ENCODE peak calls at places on chromosomes 7 and 10, in five cellular contexts. U is Panc1; F is cardiac muscle cell; T is mesendoderm; Q is CD8-positive, alpha-beta T cell. W is an unnamed sample.

GRCh38 chr10:89202033-89202425 is 5.1 kb downstream of the CH25H start:
- DNase-seq in U (no peak), F (no peak), T (no peak), Q (no peak), W (no peak)

GRCh38 chr7:75638607-75639070 is 100.1 kb downstream of the HIP1 start:
- DNase-seq in U (no peak), F (peak; percentile 59), T (peak; percentile 78), Q (no peak), W (no peak)

GRCh38 chr7:2018786-2019692 is 213.7 kb downstream of the MAD1L1 start:
- DNase-seq in U (no peak), F (peak; percentile 52), T (peak; percentile 23), Q (no peak), W (no peak)

GRCh38 chr7:77349141-77349540 is 67.0 kb downstream of the GSAP start:
- DNase-seq in U (no peak), F (peak; percentile 60), T (peak; percentile 21), Q (no peak), W (no peak)

GRCh38 chr10:58704226-58705200 is 191.8 kb downstream of the BICC1 start:
- DNase-seq in U (no peak), F (peak; percentile 58), T (no peak), Q (no peak), W (no peak)

GRCh38 chr7:138505361-138505873 is 45.4 kb downstream of the TRIM24 start:
- DNase-seq in U (no peak), F (no peak), T (no peak), Q (no peak), W (no peak)

GRCh38 chr10:13629116-13629515 is 42.4 kb downstream of the PRPF18 start:
- DNase-seq in U (no peak), F (peak; percentile 27), T (no peak), Q (no peak), W (no peak)

GRCh38 chr7:12583181-12583580 is 12.7 kb downstream of the SCIN start:
- DNase-seq in U (no peak), F (no peak), T (no peak), Q (no peak), W (no peak)

GRCh38 chr10:28181478-28182096 is 121.3 kb downstream of the MPP7 start:
- DNase-seq in U (no peak), F (no peak), T (no peak), Q (no peak), W (no peak)

GRCh38 chr10:11205026-11205772 is 187.5 kb downstream of the CELF2 start:
- DNase-seq in U (no peak), F (no peak), T (peak; percentile 9), Q (no peak), W (no peak)

GRCh38 chr10:132443605-132443997 is 46.6 kb downstream of the PWWP2B start:
- DNase-seq in U (no peak), F (peak; percentile 50), T (no peak), Q (peak; percentile 51), W (peak; percentile 48)

GRCh38 chr7:131235489-131236317 is 92.0 kb upstream of the MKLN1 start:
- DNase-seq in U (peak; percentile 98), F (peak; percentile 98), T (peak; percentile 86), Q (peak; percentile 47), W (peak; percentile 82)

GRCh38 chr7:135929249-135929648 is 47.9 kb downstream of the MTPN start:
- DNase-seq in U (no peak), F (peak; percentile 53), T (peak; percentile 70), Q (no peak), W (no peak)

GRCh38 chr7:296546-296945 is 6.6 kb downstream of the FOXL3 start:
- DNase-seq in U (no peak), F (no peak), T (no peak), Q (no peak), W (no peak)

GRCh38 chr7:93119191-93119905 is 1.6 kb upstream of the SAMD9 start:
- DNase-seq in U (no peak), F (no peak), T (peak; percentile 59), Q (no peak), W (no peak)

GRCh38 chr7:143361552-143362125 is 874 bp downstream of the FAM131B start:
- DNase-seq in U (no peak), F (no peak), T (no peak), Q (no peak), W (no peak)

GRCh38 chr10:76086571-76087260 is 655.3 kb downstream of the LRMDA start:
- DNase-seq in U (no peak), F (peak; percentile 80), T (peak; percentile 74), Q (no peak), W (no peak)

GRCh38 chr10:95201736-95202135 is 7.7 kb downstream of the ACSM6 start:
- DNase-seq in U (no peak), F (peak; percentile 37), T (no peak), Q (no peak), W (no peak)

GRCh38 chr10:92173996-92174395 is 116.9 kb downstream of the CPEB3 start:
- DNase-seq in U (no peak), F (no peak), T (no peak), Q (no peak), W (no peak)

GRCh38 chr10:43778571-43778970 is 129.9 kb upstream of the ZNF32 start:
- DNase-seq in U (no peak), F (no peak), T (no peak), Q (no peak), W (no peak)

DNA sequence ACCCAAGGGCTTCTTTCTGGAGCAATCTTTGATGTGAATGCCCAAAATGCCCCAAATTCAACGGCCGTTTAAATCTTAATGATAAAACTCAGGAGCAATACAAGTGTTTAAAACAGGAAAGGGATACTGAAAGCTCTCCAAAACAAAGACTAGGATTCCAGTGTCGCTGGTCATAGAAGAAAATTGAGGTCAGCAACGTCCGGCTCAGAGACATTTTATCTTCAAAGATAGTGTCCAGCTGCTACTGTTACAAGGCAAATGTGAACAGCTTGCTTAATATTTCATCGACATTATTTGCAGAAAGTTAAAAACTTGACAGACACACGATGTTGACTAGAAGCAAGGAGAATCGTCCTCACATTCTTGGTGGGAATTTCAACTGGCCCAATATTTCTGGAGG is 15.4 kb upstream of the CTBP2 start:
- DNase-seq in U (no peak), F (peak; percentile 27), T (no peak), Q (no peak), W (no peak)
- H3K27me3 ChIP-seq in U (peaks cover 3% of the 10 kb centered on the region), F (no peaks in the 10 kb centered on the region), T (no peaks in the 10 kb centered on the region), Q (no peaks in the 10 kb centered on the region), W (peaks cover 2% of the 10 kb centered on the region)

DNA sequence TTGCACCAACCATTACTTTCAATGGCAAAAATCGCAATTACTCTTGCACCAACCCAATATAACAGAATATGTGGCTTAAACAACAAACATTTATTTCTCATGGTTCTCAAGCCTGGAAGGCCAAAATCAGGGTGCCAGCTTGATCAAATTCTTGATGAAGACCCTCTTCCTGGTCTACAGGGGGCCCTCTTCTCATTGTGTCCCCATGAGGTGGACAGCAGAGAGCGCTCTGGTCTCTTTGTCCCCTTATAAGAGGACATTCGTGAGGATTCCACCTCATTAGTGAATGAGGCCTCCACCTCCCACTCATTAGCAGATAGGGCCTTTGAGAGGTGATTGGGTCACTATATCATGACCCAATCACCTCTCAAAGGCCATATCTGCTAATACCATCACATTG is 120.0 kb downstream of the CALN1 start:
- DNase-seq in U (no peak), F (no peak), T (peak; percentile 22), Q (no peak), W (no peak)
- H3K4me3 ChIP-seq in U (no peak overlapping the region), F (no peak overlapping the region), T (no peak overlapping the region), Q (no peak overlapping the region), W (no peak overlapping the region)

GRCh38 chr10:125132331-125132730 is 28.0 kb downstream of the CTBP2 start:
- DNase-seq in U (no peak), F (no peak), T (no peak), Q (no peak), W (no peak)
- H3K4me1 ChIP-seq in U (peaks cover 31% of the 10 kb centered on the region), F (peaks cover 10% of the 10 kb centered on the region), T (peaks cover 9% of the 10 kb centered on the region), Q (no peaks in the 10 kb centered on the region), W (no peaks in the 10 kb centered on the region)

GRCh38 chr10:127736915-127737562 is at the start of gene FOXI2:
- DNase-seq in U (no peak), F (no peak), T (peak; percentile 77), Q (no peak), W (no peak)
- H3K27me3 ChIP-seq in U (peaks cover 6% of the 10 kb centered on the region), F (peaks cover 97% of the 10 kb centered on the region), T (peaks cover 58% of the 10 kb centered on the region), Q (no peaks in the 10 kb centered on the region), W (no peaks in the 10 kb centered on the region)

W was measured in CD4-positive, CD25-positive, alpha-beta regulatory T cell.